ENCODE peak calls at places on chromosomes 13 and 19, in five cellular contexts. Q, O, X, J and L are unnamed samples.

GRCh38 chr19:53945441-53945840 is 17.3 kb upstream of the CACNG8 start:
- DNase-seq in J (peak), O (no peak), Q (no peak), X (no peak), L (no peak)

GRCh38 chr19:53015159-53015558 is 1.4 kb downstream of the ERVV-1 start:
- DNase-seq in Q (no peak), J (no peak), X (no peak), O (no peak), L (no peak)

GRCh38 chr19:38315657-38316476 is at the start of gene YIF1B:
- DNase-seq in O (peak), J (peak), Q (peak), X (peak), L (peak)

GRCh38 chr19:7944177-7944761 is 803 bp upstream of the TIMM44 start:
- DNase-seq in Q (peak), X (peak), J (peak), O (peak), L (peak)

GRCh38 chr19:18940791-18941627 is at the start of gene HOMER3:
- DNase-seq in Q (peak), J (peak), O (peak), X (no peak), L (peak)

GRCh38 chr13:25764378-25764777 is 287.4 kb downstream of the SHISA2 start:
- DNase-seq in O (no peak), X (no peak), Q (no peak), J (no peak), L (no peak)

GRCh38 chr19:681638-682037 is 5.4 kb downstream of the FSTL3 start:
- DNase-seq in J (no peak), O (no peak), Q (no peak), X (no peak), L (no peak)

GRCh38 chr19:45187421-45188100 is 9.0 kb downstream of the BLOC1S3 start:
- DNase-seq in X (no peak), J (no peak), O (no peak), Q (peak), L (peak)

GRCh38 chr19:6531163-6531955 is 533 bp downstream of the TNFSF9 start:
- DNase-seq in Q (no peak), J (no peak), X (no peak), O (no peak), L (no peak)

GRCh38 chr19:4991996-4992698 is 23.2 kb downstream of the KDM4B start:
- DNase-seq in J (no peak), Q (no peak), O (no peak), X (no peak), L (no peak)

GRCh38 chr13:46345866-46346265 is 41.2 kb downstream of the RUBCNL start:
- DNase-seq in J (peak), X (no peak), Q (no peak), O (no peak), L (no peak)

GRCh38 chr19:17737690-17738153 is 13.6 kb upstream of the FCHO1 start:
- DNase-seq in J (no peak), X (no peak), O (no peak), Q (no peak), L (no peak)

GRCh38 chr19:3028305-3029069 is 593 bp downstream of the TLE2 start:
- DNase-seq in Q (peak), X (no peak), O (no peak), J (no peak), L (no peak)

GRCh38 chr13:106455777-106456176 is 79.7 kb downstream of the EFNB2 start:
- DNase-seq in Q (no peak), J (no peak), X (no peak), O (no peak), L (no peak)

GRCh38 chr19:8489591-8490394 is 12.6 kb downstream of the PRAM1 start:
- DNase-seq in J (no peak), Q (no peak), O (no peak), X (no peak), L (no peak)

GRCh38 chr19:11708457-11708856 is 30.3 kb downstream of the ZNF823 start:
- DNase-seq in X (no peak), J (no peak), O (no peak), Q (no peak), L (no peak)

GRCh38 chr13:80215368-80215767 is 125.6 kb downstream of the SPRY2 start:
- DNase-seq in O (no peak), J (peak), Q (no peak), X (no peak), L (no peak)

GRCh38 chr13:73223372-73223781 is 164.6 kb downstream of the KLF5 start:
- DNase-seq in O (no peak), J (no peak), Q (no peak), X (no peak), L (no peak)

GRCh38 chr19:739998-740715 is 10.8 kb upstream of the MISP start:
- DNase-seq in X (no peak), J (no peak), Q (no peak), O (no peak), L (no peak)

GRCh38 chr19:33788676-33789075 is 8.0 kb upstream of the KCTD15 start:
- DNase-seq in Q (no peak), X (no peak), J (no peak), O (no peak), L (no peak)

GRCh38 chr13:33775339-33776108 is 42.4 kb upstream of the RFC3 start:
- DNase-seq in X (peak), O (no peak), J (no peak), Q (no peak), L (no peak)

GRCh38 chr13:96966415-96967102 is 27.7 kb downstream of the OXGR1 start:
- DNase-seq in J (no peak), O (no peak), X (no peak), Q (no peak), L (no peak)

GRCh38 chr19:33927789-33928457 is 131.3 kb downstream of the KCTD15 start:
- DNase-seq in Q (no peak), O (no peak), J (no peak), X (no peak), L (no peak)

GRCh38 chr19:48560095-48560530 is 8.1 kb downstream of the SULT2B1 start:
- DNase-seq in O (no peak), J (no peak), Q (no peak), X (no peak), L (no peak)

GRCh38 chr13:111420113-111420876 is 99.9 kb downstream of the TEX29 start:
- DNase-seq in J (no peak), O (no peak), Q (no peak), X (no peak), L (no peak)

GRCh38 chr13:95676100-95676774 is 702 bp upstream of the DNAJC3 start:
- DNase-seq in O (no peak), Q (no peak), X (no peak), J (peak), L (no peak)

GRCh38 chr19:33292595-33293254 is 9.6 kb downstream of the CEBPA start:
- DNase-seq in Q (no peak), X (no peak), J (peak), O (no peak), L (no peak)

GRCh38 chr19:50555447-50556235 is 12.6 kb downstream of the LRRC4B start:
- DNase-seq in X (no peak), Q (no peak), J (no peak), O (no peak), L (no peak)

GRCh38 chr19:4431808-4432674 is 25.6 kb downstream of the UBXN6 start:
- DNase-seq in O (no peak), J (no peak), X (no peak), Q (peak), L (no peak)

GRCh38 chr13:21486322-21486721 is 27.2 kb upstream of the ZDHHC20 start:
- DNase-seq in X (no peak), Q (no peak), O (no peak), J (peak), L (no peak)

GRCh38 chr19:46802152-46802551 is 13.8 kb upstream of the SLC1A5 start:
- DNase-seq in X (no peak), J (no peak), Q (no peak), O (no peak), L (no peak)

GRCh38 chr19:1411255-1412191 is 4.1 kb downstream of the DAZAP1 start:
- DNase-seq in X (no peak), O (no peak), J (peak), Q (no peak), L (no peak)

GRCh38 chr19:4083677-4084546 is 17.2 kb upstream of the ZBTB7A start:
- DNase-seq in Q (no peak), O (no peak), X (no peak), J (no peak), L (peak)

GRCh38 chr19:38478273-38478971 is 44.9 kb downstream of the RYR1 start:
- DNase-seq in Q (no peak), X (peak), O (no peak), J (peak), L (no peak)

GRCh38 chr19:14479985-14480694 is 5.0 kb upstream of the PTGER1 start:
- DNase-seq in X (peak), Q (peak), O (peak), J (no peak), L (peak)

GRCh38 chr19:57566396-57567256 is 7.0 kb upstream of the ZNF550 start:
- DNase-seq in J (peak), O (no peak), Q (no peak), X (no peak), L (no peak)